ENCODE peak calls at places on chromosome 16, in nine cellular contexts. K is GM13977; O is ELR; C is NCI-H345; B is CD8-positive, alpha-beta T cell; M is kidney tubule cell; Q is GM12878; Y is GM19239; D is stimulated activated CD8-positive, alpha-beta memory T cell treated with anti-CD3 and anti-CD28 coated beads, Interleukin-12 subunit alpha, Interleukin-12 subunit beta, amount 100 ng/mL, for 4 hours. P is an unnamed sample.

GRCh38 chr16:11781773-11782172 is 15.3 kb downstream of the ZC3H7A start:
- DNase-seq in D (no peak), Q (peak), O (no peak), K (no peak), C (peak), M (peak), B (no peak), Y (no peak), P (no peak)

GRCh38 chr16:84048871-84049270 is 6.3 kb upstream of the SLC38A8 start:
- DNase-seq in Q (no peak), D (no peak), M (no peak), C (no peak), Y (no peak), K (no peak), O (no peak), B (no peak), P (no peak)

GRCh38 chr16:85878875-85879274 is 20.1 kb upstream of the IRF8 start:
- DNase-seq in C (no peak), K (no peak), O (peak), B (no peak), Q (no peak), Y (no peak), D (no peak), M (peak), P (no peak)

GRCh38 chr16:53055603-53056527 is 1.1 kb downstream of the CHD9 start:
- DNase-seq in Y (no peak), K (no peak), Q (no peak), M (peak), D (no peak), C (no peak), O (peak), B (no peak), P (no peak)

GRCh38 chr16:88195021-88195581 is 187.7 kb upstream of the ZNF469 start:
- DNase-seq in D (no peak), M (no peak), Q (no peak), B (no peak), O (no peak), C (peak), K (no peak), Y (no peak), P (no peak)

GRCh38 chr16:1466054-1466453 is 8.8 kb downstream of the CLCN7 start:
- DNase-seq in D (no peak), B (no peak), M (no peak), Y (no peak), O (no peak), K (no peak), Q (no peak), C (no peak), P (no peak)

GRCh38 chr16:1823821-1824220 is 2.8 kb downstream of the HAGH start:
- DNase-seq in O (peak), M (peak), C (no peak), Y (no peak), Q (no peak), D (no peak), B (no peak), K (no peak), P (no peak)

GRCh38 chr16:49563666-49564065 is 190.1 kb downstream of the C16orf78 start:
- DNase-seq in K (no peak), Q (no peak), D (no peak), C (no peak), O (no peak), B (no peak), Y (no peak), M (peak), P (no peak)

GRCh38 chr16:24255446-24256352 is at the start of gene CACNG3:
- DNase-seq in B (no peak), M (peak), Q (no peak), O (peak), Y (peak), C (no peak), D (no peak), K (peak), P (peak)

GRCh38 chr16:15403392-15403995 is 7.9 kb downstream of the MPV17L start:
- DNase-seq in K (no peak), B (no peak), C (no peak), M (peak), D (no peak), Q (no peak), O (peak), Y (no peak), P (no peak)

GRCh38 chr16:22373662-22374310 is 633 bp downstream of the CDR2 start:
- DNase-seq in Q (no peak), D (peak), K (peak), B (no peak), C (peak), Y (no peak), M (peak), O (peak), P (peak)

GRCh38 chr16:17556276-17557052 is 85.7 kb upstream of the XYLT1 start:
- DNase-seq in M (peak), C (peak), D (no peak), Q (no peak), B (no peak), O (peak), Y (peak), K (peak), P (no peak)

GRCh38 chr16:55552621-55553020 is 13.9 kb upstream of the CAPNS2 start:
- DNase-seq in Y (no peak), M (peak), B (no peak), C (no peak), K (no peak), O (peak), D (no peak), Q (no peak), P (no peak)

GRCh38 chr16:923184-923583 is 47.6 kb downstream of the LMF1 start:
- DNase-seq in Y (no peak), B (no peak), M (no peak), K (no peak), O (no peak), D (no peak), C (no peak), Q (no peak), P (no peak)

GRCh38 chr16:8087597-8088279 is 502.6 kb downstream of the TMEM114 start:
- DNase-seq in B (no peak), C (no peak), Q (no peak), D (no peak), M (no peak), Y (no peak), O (no peak), K (no peak), P (no peak)

GRCh38 chr16:72124761-72125634 is 31.4 kb downstream of the DHX38 start:
- DNase-seq in C (peak), B (peak), K (peak), Y (peak), D (peak), O (peak), Q (peak), M (peak), P (peak)

GRCh38 chr16:85982563-85982939 is 83.6 kb downstream of the IRF8 start:
- DNase-seq in C (no peak), B (no peak), Y (no peak), O (no peak), D (no peak), Q (no peak), K (no peak), M (no peak), P (no peak)

GRCh38 chr16:74169687-74170522 is 126.7 kb upstream of the PSMD7 start:
- DNase-seq in C (no peak), D (no peak), K (peak), Y (no peak), Q (no peak), B (no peak), O (no peak), M (no peak), P (no peak)

GRCh38 chr16:85091522-85091910 is 20.8 kb downstream of the CIBAR2 start:
- DNase-seq in Y (no peak), B (no peak), C (no peak), M (no peak), K (no peak), D (no peak), O (no peak), Q (no peak), P (no peak)

GRCh38 chr16:25126820-25127232 is 15.3 kb downstream of the LCMT1 start:
- DNase-seq in M (peak), C (peak), B (no peak), K (no peak), O (peak), Q (no peak), Y (no peak), D (no peak), P (no peak)

GRCh38 chr16:47779201-47780016 is 318.3 kb downstream of the PHKB start:
- DNase-seq in M (peak), O (peak), Q (peak), C (no peak), K (no peak), Y (peak), D (no peak), B (no peak), P (no peak)

P was measured in activated effector memory CD4-positive, alpha-beta T cell treated with Interleukin-2 at 50 U/mL for 16 hours.